ENCODE peak calls at places on chromosomes 12 and 14, in nine cellular contexts. One of them, this sample, is unnamed.

GRCh38 chr12:28177461-28177860 is 12.8 kb upstream of the CCDC91 start:
- DNase-seq in astrocyte: no peak
- DNase-seq in left lung: no peak
- DNase-seq in CD8-positive, alpha-beta T cell: no peak
- DNase-seq in GM12864: no peak
- DNase-seq in kidney epithelial cell: no peak
- DNase-seq in dorsolateral prefrontal cortex: no peak
- DNase-seq in cardiac fibroblast: no peak
- DNase-seq in A549: no peak
- DNase-seq in this sample: no peak

GRCh38 chr12:111730420-111730819 is 36.3 kb upstream of the ALDH2 start:
- DNase-seq in A549: no peak
- DNase-seq in left lung: no peak
- DNase-seq in astrocyte: no peak
- DNase-seq in cardiac fibroblast: no peak
- DNase-seq in kidney epithelial cell: no peak
- DNase-seq in dorsolateral prefrontal cortex: no peak
- DNase-seq in GM12864: no peak
- DNase-seq in CD8-positive, alpha-beta T cell: no peak
- DNase-seq in this sample: no peak

GRCh38 chr12:114167431-114167830 is 201.3 kb upstream of the RBM19 start:
- DNase-seq in dorsolateral prefrontal cortex: no peak
- DNase-seq in CD8-positive, alpha-beta T cell: no peak
- DNase-seq in kidney epithelial cell: no peak
- DNase-seq in astrocyte: peak
- DNase-seq in cardiac fibroblast: peak
- DNase-seq in left lung: no peak
- DNase-seq in GM12864: no peak
- DNase-seq in A549: no peak
- DNase-seq in this sample: no peak

GRCh38 chr14:32593290-32593942 is 264.3 kb downstream of the AKAP6 start:
- DNase-seq in CD8-positive, alpha-beta T cell: no peak
- DNase-seq in GM12864: no peak
- DNase-seq in astrocyte: peak
- DNase-seq in dorsolateral prefrontal cortex: no peak
- DNase-seq in kidney epithelial cell: peak
- DNase-seq in A549: no peak
- DNase-seq in cardiac fibroblast: peak
- DNase-seq in left lung: no peak
- DNase-seq in this sample: no peak

GRCh38 chr12:39723831-39724230 is 104.2 kb upstream of the ABCD2 start:
- DNase-seq in GM12864: no peak
- DNase-seq in dorsolateral prefrontal cortex: no peak
- DNase-seq in CD8-positive, alpha-beta T cell: no peak
- DNase-seq in left lung: no peak
- DNase-seq in A549: no peak
- DNase-seq in astrocyte: peak
- DNase-seq in cardiac fibroblast: peak
- DNase-seq in kidney epithelial cell: peak
- DNase-seq in this sample: no peak

GRCh38 chr12:6917491-6918231 is 3.3 kb downstream of the ENO2 start:
- DNase-seq in kidney epithelial cell: no peak
- DNase-seq in dorsolateral prefrontal cortex: no peak
- DNase-seq in left lung: no peak
- DNase-seq in A549: no peak
- DNase-seq in GM12864: no peak
- DNase-seq in CD8-positive, alpha-beta T cell: no peak
- DNase-seq in astrocyte: peak
- DNase-seq in cardiac fibroblast: no peak
- DNase-seq in this sample: no peak

GRCh38 chr14:37413050-37413449 is 182.0 kb downstream of the FOXA1 start:
- DNase-seq in dorsolateral prefrontal cortex: no peak
- DNase-seq in GM12864: no peak
- DNase-seq in astrocyte: no peak
- DNase-seq in kidney epithelial cell: no peak
- DNase-seq in cardiac fibroblast: no peak
- DNase-seq in CD8-positive, alpha-beta T cell: no peak
- DNase-seq in left lung: no peak
- DNase-seq in A549: no peak
- DNase-seq in this sample: no peak

GRCh38 chr14:59882957-59883356 is 12.4 kb upstream of the RTN1 start:
- DNase-seq in A549: no peak
- DNase-seq in CD8-positive, alpha-beta T cell: no peak
- DNase-seq in astrocyte: no peak
- DNase-seq in kidney epithelial cell: no peak
- DNase-seq in dorsolateral prefrontal cortex: no peak
- DNase-seq in GM12864: no peak
- DNase-seq in cardiac fibroblast: no peak
- DNase-seq in left lung: no peak
- DNase-seq in this sample: no peak

GRCh38 chr14:105859717-105860614 is 333.6 kb downstream of the TMEM121 start:
- DNase-seq in kidney epithelial cell: no peak
- DNase-seq in dorsolateral prefrontal cortex: peak
- DNase-seq in CD8-positive, alpha-beta T cell: peak
- DNase-seq in cardiac fibroblast: no peak
- DNase-seq in A549: no peak
- DNase-seq in left lung: peak
- DNase-seq in GM12864: no peak
- DNase-seq in astrocyte: no peak
- DNase-seq in this sample: peak

GRCh38 chr12:53308276-53308675 is 8.8 kb downstream of the MYG1 start:
- DNase-seq in astrocyte: no peak
- DNase-seq in left lung: no peak
- DNase-seq in A549: no peak
- DNase-seq in CD8-positive, alpha-beta T cell: no peak
- DNase-seq in dorsolateral prefrontal cortex: no peak
- DNase-seq in kidney epithelial cell: no peak
- DNase-seq in GM12864: no peak
- DNase-seq in cardiac fibroblast: no peak
- DNase-seq in this sample: no peak

GRCh38 chr12:9911708-9912107 is 20.5 kb downstream of the CLEC2A start:
- DNase-seq in A549: no peak
- DNase-seq in kidney epithelial cell: no peak
- DNase-seq in GM12864: no peak
- DNase-seq in dorsolateral prefrontal cortex: no peak
- DNase-seq in CD8-positive, alpha-beta T cell: no peak
- DNase-seq in cardiac fibroblast: no peak
- DNase-seq in left lung: no peak
- DNase-seq in astrocyte: no peak
- DNase-seq in this sample: no peak

GRCh38 chr14:50040401-50040775 is 76.0 kb downstream of the VCPKMT start:
- DNase-seq in cardiac fibroblast: peak
- DNase-seq in A549: peak
- DNase-seq in astrocyte: peak
- DNase-seq in dorsolateral prefrontal cortex: no peak
- DNase-seq in left lung: no peak
- DNase-seq in CD8-positive, alpha-beta T cell: peak
- DNase-seq in GM12864: no peak
- DNase-seq in kidney epithelial cell: no peak
- DNase-seq in this sample: no peak

GRCh38 chr14:91392623-91393303 is 24.9 kb downstream of the CCDC88C start:
- DNase-seq in GM12864: no peak
- DNase-seq in left lung: peak
- DNase-seq in A549: no peak
- DNase-seq in kidney epithelial cell: no peak
- DNase-seq in cardiac fibroblast: no peak
- DNase-seq in dorsolateral prefrontal cortex: no peak
- DNase-seq in astrocyte: no peak
- DNase-seq in CD8-positive, alpha-beta T cell: no peak
- DNase-seq in this sample: no peak
- H3K4me3 ChIP-seq in GM12864: peak
- H3K4me3 ChIP-seq in left lung: no peak
- H3K4me3 ChIP-seq in A549: no peak
- H3K4me3 ChIP-seq in kidney epithelial cell: no peak
- H3K4me3 ChIP-seq in cardiac fibroblast: no peak
- H3K4me3 ChIP-seq in dorsolateral prefrontal cortex: no peak
- H3K4me3 ChIP-seq in astrocyte: no peak
- H3K4me3 ChIP-seq in CD8-positive, alpha-beta T cell: peak
- H3K4me3 ChIP-seq in this sample: no peak

GRCh38 chr12:11757531-11757930 is 108.1 kb downstream of the ETV6 start:
- DNase-seq in A549: no peak
- DNase-seq in CD8-positive, alpha-beta T cell: no peak
- DNase-seq in dorsolateral prefrontal cortex: no peak
- DNase-seq in astrocyte: no peak
- DNase-seq in cardiac fibroblast: no peak
- DNase-seq in kidney epithelial cell: no peak
- DNase-seq in left lung: no peak
- DNase-seq in GM12864: no peak
- DNase-seq in this sample: no peak

GRCh38 chr12:11758838-11759509 is 109.5 kb downstream of the ETV6 start:
- DNase-seq in cardiac fibroblast: peak
- DNase-seq in GM12864: no peak
- DNase-seq in A549: no peak
- DNase-seq in left lung: no peak
- DNase-seq in astrocyte: peak
- DNase-seq in CD8-positive, alpha-beta T cell: no peak
- DNase-seq in dorsolateral prefrontal cortex: no peak
- DNase-seq in kidney epithelial cell: no peak
- DNase-seq in this sample: no peak

GRCh38 chr12:11759894-11760293 is 110.4 kb downstream of the ETV6 start:
- DNase-seq in cardiac fibroblast: no peak
- DNase-seq in GM12864: no peak
- DNase-seq in left lung: no peak
- DNase-seq in CD8-positive, alpha-beta T cell: no peak
- DNase-seq in dorsolateral prefrontal cortex: no peak
- DNase-seq in A549: no peak
- DNase-seq in astrocyte: no peak
- DNase-seq in kidney epithelial cell: no peak
- DNase-seq in this sample: no peak

GRCh38 chr12:11757095-11757494 is 107.6 kb downstream of the ETV6 start:
- DNase-seq in CD8-positive, alpha-beta T cell: no peak
- DNase-seq in GM12864: no peak
- DNase-seq in cardiac fibroblast: no peak
- DNase-seq in left lung: no peak
- DNase-seq in A549: no peak
- DNase-seq in kidney epithelial cell: no peak
- DNase-seq in astrocyte: no peak
- DNase-seq in dorsolateral prefrontal cortex: no peak
- DNase-seq in this sample: no peak

DNA sequence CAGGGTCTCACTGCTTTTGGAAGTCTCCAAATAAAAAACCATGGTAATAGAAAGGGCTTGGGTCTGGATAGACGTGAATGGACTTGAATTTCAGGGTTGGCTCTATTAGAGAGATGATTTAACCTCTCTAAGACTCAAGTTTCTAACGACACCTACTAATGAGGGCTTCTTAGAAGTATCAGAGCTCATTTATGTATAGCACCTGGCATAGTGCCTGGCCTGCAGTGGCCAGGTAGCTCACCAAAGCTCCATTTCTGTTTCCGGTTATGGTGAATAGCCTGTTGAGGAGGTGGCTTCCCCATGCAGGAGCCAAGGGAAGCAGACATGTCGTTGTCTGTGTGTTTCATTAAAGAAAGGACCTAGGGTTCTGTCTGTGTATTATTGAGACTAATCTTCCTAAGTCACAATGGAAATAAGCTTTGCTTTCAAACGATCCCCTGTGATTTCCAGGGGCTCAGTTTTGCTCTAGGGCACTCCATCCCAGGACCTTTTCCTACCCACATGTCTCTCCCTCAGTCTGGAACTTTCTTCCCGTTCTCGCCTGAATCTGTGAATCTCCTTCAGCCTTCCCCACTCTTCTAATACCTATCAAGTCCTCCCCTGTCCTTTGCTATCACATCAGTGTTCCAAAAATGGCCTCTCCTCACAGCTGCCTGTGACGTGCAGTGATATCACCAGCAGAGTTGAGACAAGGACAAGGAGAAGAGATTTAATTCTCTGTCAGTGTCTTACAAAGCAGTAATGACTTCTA is 108.8 kb downstream of the ETV6 start:
- DNase-seq in left lung: no peak
- DNase-seq in cardiac fibroblast: no peak
- DNase-seq in dorsolateral prefrontal cortex: no peak
- DNase-seq in A549: no peak
- DNase-seq in CD8-positive, alpha-beta T cell: no peak
- DNase-seq in GM12864: no peak
- DNase-seq in astrocyte: no peak
- DNase-seq in kidney epithelial cell: no peak
- DNase-seq in this sample: no peak
- H3K4me3 ChIP-seq in left lung: no peak
- H3K4me3 ChIP-seq in cardiac fibroblast: no peak
- H3K4me3 ChIP-seq in dorsolateral prefrontal cortex: no peak
- H3K4me3 ChIP-seq in A549: no peak
- H3K4me3 ChIP-seq in CD8-positive, alpha-beta T cell: no peak
- H3K4me3 ChIP-seq in GM12864: peak
- H3K4me3 ChIP-seq in astrocyte: no peak
- H3K4me3 ChIP-seq in kidney epithelial cell: no peak
- H3K4me3 ChIP-seq in this sample: no peak

GRCh38 chr12:56021882-56022497 is 1.1 kb downstream of the IKZF4 start:
- DNase-seq in kidney epithelial cell: no peak
- DNase-seq in GM12864: no peak
- DNase-seq in CD8-positive, alpha-beta T cell: no peak
- DNase-seq in dorsolateral prefrontal cortex: no peak
- DNase-seq in left lung: no peak
- DNase-seq in A549: no peak
- DNase-seq in astrocyte: no peak
- DNase-seq in cardiac fibroblast: no peak
- DNase-seq in this sample: no peak

GRCh38 chr12:56014205-56014604 is 6.6 kb upstream of the IKZF4 start:
- DNase-seq in kidney epithelial cell: no peak
- DNase-seq in cardiac fibroblast: no peak
- DNase-seq in left lung: no peak
- DNase-seq in GM12864: no peak
- DNase-seq in astrocyte: no peak
- DNase-seq in dorsolateral prefrontal cortex: no peak
- DNase-seq in A549: no peak
- DNase-seq in CD8-positive, alpha-beta T cell: no peak
- DNase-seq in this sample: no peak

GRCh38 chr12:56020437-56021189 is at the start of gene IKZF4:
- DNase-seq in dorsolateral prefrontal cortex: no peak
- DNase-seq in A549: no peak
- DNase-seq in CD8-positive, alpha-beta T cell: no peak
- DNase-seq in GM12864: no peak
- DNase-seq in cardiac fibroblast: peak
- DNase-seq in astrocyte: no peak
- DNase-seq in kidney epithelial cell: no peak
- DNase-seq in left lung: no peak
- DNase-seq in this sample: peak

GRCh38 chr12:56013482-56013881 is 7.4 kb upstream of the IKZF4 start:
- DNase-seq in astrocyte: no peak
- DNase-seq in dorsolateral prefrontal cortex: no peak
- DNase-seq in cardiac fibroblast: no peak
- DNase-seq in GM12864: no peak
- DNase-seq in A549: no peak
- DNase-seq in left lung: no peak
- DNase-seq in kidney epithelial cell: no peak
- DNase-seq in CD8-positive, alpha-beta T cell: no peak
- DNase-seq in this sample: no peak

GRCh38 chr12:56017181-56017580 is 3.7 kb upstream of the IKZF4 start:
- DNase-seq in A549: no peak
- DNase-seq in CD8-positive, alpha-beta T cell: no peak
- DNase-seq in astrocyte: no peak
- DNase-seq in left lung: no peak
- DNase-seq in cardiac fibroblast: no peak
- DNase-seq in kidney epithelial cell: no peak
- DNase-seq in dorsolateral prefrontal cortex: no peak
- DNase-seq in GM12864: no peak
- DNase-seq in this sample: no peak
- H3K4me3 ChIP-seq in A549: no peak
- H3K4me3 ChIP-seq in CD8-positive, alpha-beta T cell: no peak
- H3K4me3 ChIP-seq in astrocyte: no peak
- H3K4me3 ChIP-seq in left lung: no peak
- H3K4me3 ChIP-seq in cardiac fibroblast: no peak
- H3K4me3 ChIP-seq in kidney epithelial cell: no peak
- H3K4me3 ChIP-seq in dorsolateral prefrontal cortex: no peak
- H3K4me3 ChIP-seq in GM12864: no peak
- H3K4me3 ChIP-seq in this sample: no peak

GRCh38 chr14:64880382-64881121 is 845 bp upstream of the SPTB start:
- DNase-seq in dorsolateral prefrontal cortex: peak
- DNase-seq in CD8-positive, alpha-beta T cell: peak
- DNase-seq in left lung: peak
- DNase-seq in GM12864: no peak
- DNase-seq in astrocyte: no peak
- DNase-seq in A549: peak
- DNase-seq in kidney epithelial cell: no peak
- DNase-seq in cardiac fibroblast: no peak
- DNase-seq in this sample: peak
- H3K4me3 ChIP-seq in dorsolateral prefrontal cortex: peak
- H3K4me3 ChIP-seq in CD8-positive, alpha-beta T cell: peak
- H3K4me3 ChIP-seq in left lung: peak
- H3K4me3 ChIP-seq in GM12864: peak
- H3K4me3 ChIP-seq in astrocyte: peak
- H3K4me3 ChIP-seq in A549: peak
- H3K4me3 ChIP-seq in kidney epithelial cell: peak
- H3K4me3 ChIP-seq in cardiac fibroblast: no peak
- H3K4me3 ChIP-seq in this sample: no peak

This sample was measured in adrenal gland.